ENCODE peak calls at places on chromosomes 7 and 10, in eight cellular contexts. V is activated effector memory CD4-positive, alpha-beta T cell treated with anti-CD3 and anti-CD28 coated beads, Interleukin-2, amount 50 U/mL, for 16 hours; F is activated naive CD8-positive, alpha-beta T cell treated with anti-CD3 and anti-CD28 coated beads for 36 hours; I is activated CD8-positive, alpha-beta memory T cell treated with anti-CD3 and anti-CD28 coated beads, Interleukin-2, amount 50 U/mL, for 4 hours; M is fibroblast of the conjunctiva; K is stimulated activated CD4-positive, alpha-beta T cell treated with anti-CD3 and anti-CD28 coated beads, Interleukin-12 subunit alpha, Interleukin-12 subunit beta, amount 100 ng/mL, for 48 hours; X is non-pigmented ciliary epithelial cell; G is M059J. N is an unnamed sample.

GRCh38 chr10:70903262-70903921 is 15.0 kb upstream of the PCBD1 start:
- DNase-seq in V (peak), F (peak), I (peak), M (no peak), K (peak), X (no peak), G (peak), N (no peak)

GRCh38 chr10:102400061-102400460 is 4.6 kb downstream of the NFKB2 start:
- DNase-seq in V (no peak), F (no peak), I (no peak), M (no peak), K (no peak), X (no peak), G (no peak), N (no peak)

GRCh38 chr7:155860461-155860839 is 48.2 kb upstream of the SHH start:
- DNase-seq in V (peak), F (no peak), I (no peak), M (no peak), K (no peak), X (no peak), G (no peak), N (no peak)

GRCh38 chr10:29998142-29998808 is 61.1 kb downstream of the JCAD start:
- DNase-seq in V (peak), F (peak), I (peak), M (peak), K (peak), X (peak), G (peak), N (no peak)

GRCh38 chr10:119269737-119270136 is 62.4 kb downstream of the GRK5 start:
- DNase-seq in V (no peak), F (no peak), I (no peak), M (no peak), K (no peak), X (no peak), G (no peak), N (no peak)

GRCh38 chr10:132699411-132700167 is 86.4 kb downstream of the NKX6-2 start:
- DNase-seq in V (peak), F (no peak), I (no peak), M (no peak), K (no peak), X (no peak), G (no peak), N (no peak)

GRCh38 chr10:15200626-15201025 is 32.1 kb upstream of the NMT2 start:
- DNase-seq in V (no peak), F (no peak), I (no peak), M (peak), K (no peak), X (peak), G (peak), N (no peak)

GRCh38 chr10:115947104-115947503 is 325.9 kb downstream of the GFRA1 start:
- DNase-seq in V (no peak), F (no peak), I (no peak), M (no peak), K (no peak), X (no peak), G (peak), N (no peak)

GRCh38 chr10:111677747-111678146 is 505.8 kb downstream of the GPAM start:
- DNase-seq in V (no peak), F (no peak), I (no peak), M (no peak), K (no peak), X (no peak), G (no peak), N (no peak)

GRCh38 chr10:6237189-6237496 is 34.4 kb downstream of the PFKFB3 start:
- DNase-seq in V (no peak), F (no peak), I (no peak), M (no peak), K (no peak), X (no peak), G (no peak), N (no peak)

GRCh38 chr10:16341637-16342036 is 95.2 kb upstream of the PTER start:
- DNase-seq in V (no peak), F (no peak), I (no peak), M (no peak), K (no peak), X (no peak), G (no peak), N (no peak)

GRCh38 chr10:88232978-88233537 is 350.1 kb downstream of the RNLS start:
- DNase-seq in V (no peak), F (no peak), I (no peak), M (no peak), K (no peak), X (no peak), G (no peak), N (no peak)

GRCh38 chr7:40133561-40134427 is 628 bp downstream of the MPLKIP start:
- DNase-seq in V (no peak), F (no peak), I (no peak), M (no peak), K (peak), X (no peak), G (peak), N (no peak)

GRCh38 chr7:99375070-99375807 is 709 bp downstream of the ARPC1B start:
- DNase-seq in V (peak), F (peak), I (peak), M (peak), K (peak), X (no peak), G (peak), N (no peak)

GRCh38 chr10:64041185-64041988 is 520.2 kb downstream of the REEP3 start:
- DNase-seq in V (peak), F (peak), I (peak), M (peak), K (peak), X (peak), G (peak), N (peak)

GRCh38 chr10:100339236-100339635 is 7.8 kb upstream of the SCD start:
- DNase-seq in V (no peak), F (no peak), I (no peak), M (no peak), K (no peak), X (no peak), G (no peak), N (no peak)

GRCh38 chr7:4792537-4793126 is 17.2 kb downstream of the AP5Z1 start:
- DNase-seq in V (no peak), F (peak), I (peak), M (no peak), K (no peak), X (no peak), G (no peak), N (no peak)

GRCh38 chr10:79349072-79349491 is 1.8 kb downstream of the PPIF start:
- DNase-seq in V (no peak), F (no peak), I (no peak), M (no peak), K (no peak), X (no peak), G (no peak), N (no peak)

GRCh38 chr7:110421490-110422241 is 669.3 kb upstream of the LRRN3 start:
- DNase-seq in V (no peak), F (no peak), I (no peak), M (no peak), K (no peak), X (no peak), G (no peak), N (no peak)

GRCh38 chr7:47185839-47186238 is 396.1 kb downstream of the TNS3 start:
- DNase-seq in V (no peak), F (no peak), I (no peak), M (no peak), K (no peak), X (no peak), G (no peak), N (no peak)

GRCh38 chr7:5284304-5285281 is 1.9 kb downstream of the SLC29A4 start:
- DNase-seq in V (no peak), F (peak), I (no peak), M (no peak), K (no peak), X (no peak), G (peak), N (peak)

GRCh38 chr10:17607603-17608332 is 9.4 kb downstream of the HACD1 start:
- DNase-seq in V (no peak), F (no peak), I (no peak), M (peak), K (peak), X (no peak), G (peak), N (no peak)

GRCh38 chr10:70702193-70702763 is 30.0 kb downstream of the ADAMTS14 start:
- DNase-seq in V (no peak), F (no peak), I (no peak), M (no peak), K (no peak), X (no peak), G (no peak), N (no peak)

GRCh38 chr10:29120216-29120615 is 168.7 kb upstream of the LYZL1 start:
- DNase-seq in V (no peak), F (no peak), I (no peak), M (no peak), K (no peak), X (peak), G (peak), N (no peak)

GRCh38 chr10:11525503-11525902 is 85.9 kb downstream of the USP6NL start:
- DNase-seq in V (no peak), F (no peak), I (no peak), M (no peak), K (no peak), X (no peak), G (no peak), N (no peak)

GRCh38 chr7:143974457-143974856 is 19.8 kb downstream of the OR2F1 start:
- DNase-seq in V (no peak), F (no peak), I (no peak), M (no peak), K (no peak), X (no peak), G (peak), N (no peak)

GRCh38 chr10:127159648-127160245 is 36.6 kb downstream of the INSYN2A start:
- DNase-seq in V (no peak), F (no peak), I (no peak), M (no peak), K (no peak), X (no peak), G (no peak), N (no peak)

GRCh38 chr10:121928528-121928884 is 675 bp upstream of the ATE1 start:
- DNase-seq in V (no peak), F (no peak), I (no peak), M (no peak), K (no peak), X (no peak), G (peak), N (no peak)

GRCh38 chr7:28596245-28596935 is 184.1 kb downstream of the CREB5 start:
- DNase-seq in V (no peak), F (no peak), I (no peak), M (peak), K (no peak), X (no peak), G (no peak), N (no peak)

GRCh38 chr7:151736403-151736909 is 140.5 kb downstream of the PRKAG2 start:
- DNase-seq in V (no peak), F (no peak), I (no peak), M (peak), K (no peak), X (peak), G (peak), N (no peak)

GRCh38 chr10:86290933-86291615 is 75.5 kb downstream of the GRID1 start:
- DNase-seq in V (peak), F (no peak), I (no peak), M (no peak), K (no peak), X (no peak), G (no peak), N (no peak)

GRCh38 chr10:2772791-2773644 is 294.3 kb upstream of the PFKP start:
- DNase-seq in V (no peak), F (no peak), I (no peak), M (no peak), K (no peak), X (no peak), G (no peak), N (peak)

GRCh38 chr10:95308389-95309302 is 17.8 kb upstream of the PDLIM1 start:
- DNase-seq in V (no peak), F (no peak), I (no peak), M (peak), K (no peak), X (peak), G (peak), N (no peak)

GRCh38 chr10:129972145-129972965 is 8.3 kb upstream of the EBF3 start:
- DNase-seq in V (no peak), F (no peak), I (no peak), M (no peak), K (no peak), X (no peak), G (no peak), N (no peak)

GRCh38 chr7:4742852-4743251 is 32.6 kb upstream of the AP5Z1 start:
- DNase-seq in V (no peak), F (no peak), I (no peak), M (no peak), K (no peak), X (no peak), G (no peak), N (no peak)

GRCh38 chr10:61907587-61907986 is 6.1 kb downstream of the ARID5B start:
- DNase-seq in V (no peak), F (no peak), I (no peak), M (no peak), K (no peak), X (no peak), G (no peak), N (no peak)

GRCh38 chr10:6969659-6970058 is 389.6 kb upstream of the PRKCQ start:
- DNase-seq in V (no peak), F (no peak), I (no peak), M (no peak), K (no peak), X (no peak), G (no peak), N (no peak)

GRCh38 chr10:15744217-15744865 is 24.6 kb upstream of the ITGA8 start:
- DNase-seq in V (peak), F (peak), I (no peak), M (peak), K (peak), X (no peak), G (peak), N (no peak)

GRCh38 chr10:70232859-70233108 is 445 bp downstream of the PPA1 start:
- DNase-seq in V (no peak), F (no peak), I (peak), M (no peak), K (peak), X (no peak), G (no peak), N (no peak)

GRCh38 chr7:134795231-134795630 is 15.8 kb downstream of the CALD1 start:
- DNase-seq in V (no peak), F (no peak), I (no peak), M (no peak), K (no peak), X (no peak), G (no peak), N (no peak)